ENCODE peak calls at places on chromosomes 11 and 22, in eight cellular contexts. F is naive thymus-derived CD8-positive, alpha-beta T cell; O is GM13976; G is activated T-cell treated with anti-CD3 and anti-CD28 coated beads for 1 hour; J is NCI-H1417; L is T-helper 2 cell; X is NCI-H1092 treated with DMSO at 0.1 percent for 48 hours; R is DMS53. D is an unnamed sample.

GRCh38 chr11:105151936-105152554 is 12.5 kb upstream of the CARD18 start:
- DNase-seq in L (no peak), O (no peak), R (no peak), J (no peak), F (no peak), X (no peak), G (no peak), D (no peak)

GRCh38 chr11:121894581-121894980 is 221.4 kb downstream of the BLID start:
- DNase-seq in X (no peak), L (no peak), O (no peak), G (no peak), J (no peak), R (no peak), F (no peak), D (no peak)

GRCh38 chr11:8251767-8252295 is 11.8 kb downstream of the LMO1 start:
- DNase-seq in O (no peak), X (no peak), R (no peak), G (no peak), L (no peak), F (no peak), J (no peak), D (no peak)

GRCh38 chr11:122642472-122642922 is 13.0 kb upstream of the UBASH3B start:
- DNase-seq in G (no peak), R (no peak), O (no peak), L (no peak), X (no peak), J (no peak), F (no peak), D (no peak)

GRCh38 chr11:70033711-70034070 is 44.4 kb upstream of the ANO1 start:
- DNase-seq in X (no peak), G (no peak), F (no peak), L (no peak), O (no peak), R (no peak), J (no peak), D (no peak)

GRCh38 chr22:24460418-24461089 is 33.2 kb downstream of the ADORA2A start:
- DNase-seq in F (no peak), L (no peak), X (no peak), O (peak; percentile 48), G (no peak), R (no peak), J (no peak), D (no peak)

GRCh38 chr22:19457828-19458428 is 10.4 kb upstream of the C22orf39 start:
- DNase-seq in L (no peak), F (no peak), G (no peak), R (no peak), J (no peak), X (no peak), O (no peak), D (no peak)

GRCh38 chr11:9639099-9639498 is 24.8 kb upstream of the SWAP70 start:
- DNase-seq in L (no peak), G (no peak), J (no peak), R (no peak), O (no peak), F (no peak), X (no peak), D (no peak)

GRCh38 chr11:67118059-67118766 is 850 bp upstream of the KDM2A start:
- DNase-seq in O (peak; percentile 69), J (peak; percentile 37), X (peak; percentile 41), F (peak; percentile 46), G (peak; percentile 46), R (peak; percentile 79), L (peak; percentile 46), D (peak; percentile 53)

GRCh38 chr22:20606784-20607128 is 99.3 kb downstream of the MED15 start:
- DNase-seq in X (no peak), G (no peak), F (no peak), J (no peak), O (no peak), R (no peak), L (no peak), D (no peak)

GRCh38 chr11:92528051-92528450 is 303.4 kb downstream of the FAT3 start:
- DNase-seq in J (no peak), L (no peak), R (no peak), F (no peak), G (no peak), O (no peak), X (no peak), D (no peak)

GRCh38 chr11:122229611-122230386 is 113.8 kb upstream of the BLID start:
- DNase-seq in J (no peak), O (no peak), G (no peak), X (no peak), F (no peak), L (no peak), R (no peak), D (no peak)